ENCODE peak calls at places on chromosomes 11 and 22, in six cellular contexts. Y is brain microvascular endothelial cell, L is K562, H is pancreas, G is WTC11, F is cardiac fibroblast. W is an unnamed sample.

GRCh38 chr11:27076121-27076589 is 35.5 kb downstream of the BBOX1 start:
- DNase-seq in Y (peak), L (no peak), H (peak), G (no peak), F (no peak), W (no peak)

GRCh38 chr11:12390258-12390657 is 12.9 kb downstream of the PARVA start:
- DNase-seq in Y (no peak), L (no peak), H (no peak), G (no peak), F (no peak), W (no peak)

GRCh38 chr22:50531546-50532352 is 1.9 kb upstream of the TYMP start:
- DNase-seq in Y (peak), L (no peak), H (peak), G (peak), F (peak), W (no peak)

GRCh38 chr11:19785265-19785664 is 72.6 kb downstream of the NAV2 start:
- DNase-seq in Y (no peak), L (no peak), H (no peak), G (no peak), F (no peak), W (no peak)

GRCh38 chr11:41479179-41479578 is 19.7 kb upstream of the LRRC4C start:
- DNase-seq in Y (no peak), L (no peak), H (no peak), G (no peak), F (no peak), W (no peak)

GRCh38 chr11:83956119-83956697 is 670.0 kb upstream of the CCDC90B start:
- DNase-seq in Y (no peak), L (no peak), H (peak), G (no peak), F (no peak), W (no peak)

GRCh38 chr22:38455530-38456271 is 702 bp upstream of the KCNJ4 start:
- DNase-seq in Y (no peak), L (peak), H (peak), G (peak), F (no peak), W (no peak)

GRCh38 chr11:14443642-14444041 is 56.0 kb downstream of the COPB1 start:
- DNase-seq in Y (peak), L (no peak), H (peak), G (no peak), F (peak), W (no peak)

GRCh38 chr22:21055564-21055834 is 9.8 kb downstream of the LRRC74B start:
- DNase-seq in Y (no peak), L (no peak), H (no peak), G (no peak), F (no peak), W (no peak)

GRCh38 chr11:91859666-91860065 is 365.0 kb upstream of the FAT3 start:
- DNase-seq in Y (no peak), L (no peak), H (no peak), G (no peak), F (no peak), W (no peak)

GRCh38 chr22:45775062-45775461 is 103.4 kb downstream of the ATXN10 start:
- DNase-seq in Y (no peak), L (no peak), H (no peak), G (no peak), F (no peak), W (no peak)

GRCh38 chr11:18408558-18409242 is 3.4 kb upstream of the LDHC start:
- DNase-seq in Y (no peak), L (no peak), H (no peak), G (no peak), F (peak), W (no peak)

GRCh38 chr22:41916745-41917358 is 2.0 kb upstream of the SHISA8 start:
- DNase-seq in Y (no peak), L (no peak), H (no peak), G (no peak), F (no peak), W (no peak)

GRCh38 chr11:26842458-26842841 is 120.6 kb upstream of the SLC5A12 start:
- DNase-seq in Y (no peak), L (no peak), H (no peak), G (no peak), F (peak), W (no peak)

GRCh38 chr22:24772493-24773220 is 1.9 kb downstream of the PIWIL3 start:
- DNase-seq in Y (peak), L (peak), H (no peak), G (peak), F (peak), W (no peak)

GRCh38 chr22:31137721-31138120 is 2.6 kb downstream of the PLA2G3 start:
- DNase-seq in Y (no peak), L (no peak), H (no peak), G (no peak), F (no peak), W (no peak)

GRCh38 chr11:69978841-69979614 is 99.1 kb upstream of the ANO1 start:
- DNase-seq in Y (no peak), L (no peak), H (no peak), G (no peak), F (no peak), W (no peak)

GRCh38 chr11:66113132-66113856 is 43.2 kb downstream of the PACS1 start:
- DNase-seq in Y (peak), L (no peak), H (no peak), G (no peak), F (peak), W (no peak)

DNA sequence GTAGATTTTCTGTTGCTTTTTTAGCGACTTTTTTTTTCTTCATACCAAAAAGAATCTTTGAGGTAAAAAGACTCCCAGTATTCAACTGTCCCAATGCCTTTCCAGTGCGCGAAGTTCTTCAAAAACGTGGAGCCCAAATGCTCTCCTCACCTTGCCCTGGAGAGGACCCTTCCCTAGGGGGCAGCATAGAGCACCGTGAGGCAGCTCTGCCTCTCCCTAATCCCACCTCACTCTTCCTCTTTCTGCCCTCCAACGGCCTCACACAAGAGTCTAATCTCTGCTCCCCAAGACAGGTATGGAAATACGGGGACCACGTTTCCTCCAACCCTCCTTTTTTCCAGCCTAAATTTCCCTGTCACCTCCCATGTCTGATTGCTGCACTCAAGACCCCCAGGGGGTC is 117.5 kb upstream of the ALX4 start:
- DNase-seq in Y (no peak), L (peak), H (no peak), G (peak), F (no peak), W (no peak)
- TF ChIP-seq CTCF in Y (peak), L (peak), H (no peak), G (peak), F (no peak), W (peak)

GRCh38 chr11:44885065-44885777 is 65.5 kb downstream of the TP53I11 start:
- DNase-seq in Y (no peak), L (no peak), H (no peak), G (no peak), F (no peak), W (no peak)
- TF ChIP-seq CTCF in Y (no peak), L (no peak), H (no peak), G (no peak), F (no peak), W (no peak)

DNA sequence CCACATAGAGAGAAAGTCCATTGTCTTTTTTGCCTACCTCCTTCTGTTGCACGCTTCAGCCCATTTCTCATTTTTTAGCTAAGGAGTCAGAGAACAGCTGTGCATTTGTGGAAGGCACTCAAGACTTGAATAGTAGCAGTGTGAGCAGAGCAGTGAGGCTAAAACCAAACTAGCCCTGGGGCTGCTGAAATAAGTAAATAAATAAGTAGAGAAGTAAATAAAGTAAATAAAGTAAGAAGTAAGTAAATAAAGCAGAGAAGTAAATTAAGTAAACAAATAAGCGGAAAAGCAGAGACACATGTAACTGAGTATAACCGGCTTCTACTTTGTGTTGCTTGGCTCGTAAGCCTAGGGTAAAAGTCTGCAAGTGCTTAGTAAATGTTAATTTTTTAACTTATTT is 2.4 kb upstream of the OR52L1 start:
- DNase-seq in Y (no peak), L (no peak), H (no peak), G (no peak), F (no peak), W (no peak)
- TF ChIP-seq CTCF in Y (no peak), L (no peak), H (no peak), G (no peak), F (no peak), W (no peak)

GRCh38 chr11:65013692-65014145 is 241 bp upstream of the ARL2 start:
- DNase-seq in Y (peak), L (peak), H (peak), G (peak), F (peak), W (peak)
- TF ChIP-seq CTCF in Y (no peak), L (peak), H (no peak), G (peak), F (no peak), W (peak)

DNA sequence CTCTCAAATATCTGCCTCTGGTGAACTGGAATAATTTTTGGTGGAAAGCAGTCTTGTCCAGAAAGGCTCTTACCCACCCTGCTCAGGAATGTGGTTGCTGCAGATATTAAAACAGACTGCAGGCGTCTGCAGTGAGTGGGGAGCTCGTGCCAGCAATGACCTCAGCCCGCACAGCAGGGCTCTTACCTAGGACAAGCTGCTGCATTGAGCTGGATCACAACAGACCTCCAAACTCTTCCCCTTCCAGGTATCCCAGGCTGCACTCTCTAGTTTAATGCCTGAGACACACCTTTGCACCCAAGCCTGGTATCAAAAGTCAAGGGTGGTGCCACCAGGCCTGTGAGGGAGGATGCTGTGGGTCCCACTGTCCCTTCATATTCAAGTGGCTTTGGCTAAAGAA is 69.7 kb upstream of the CDON start:
- DNase-seq in Y (no peak), L (no peak), H (peak), G (no peak), F (no peak), W (no peak)
- TF ChIP-seq CTCF in Y (no peak), L (no peak), H (no peak), G (no peak), F (no peak), W (no peak)

GRCh38 chr11:1389103-1389931 is 417 bp upstream of the BRSK2 start:
- DNase-seq in Y (peak), L (peak), H (peak), G (peak), F (peak), W (peak)
- TF ChIP-seq CTCF in Y (no peak), L (peak), H (no peak), G (no peak), F (no peak), W (peak)

GRCh38 chr22:29031236-29031982 is 30.2 kb downstream of the C22orf31 start:
- DNase-seq in Y (peak), L (peak), H (peak), G (no peak), F (peak), W (no peak)

GRCh38 chr22:29032014-29032475 is 29.6 kb downstream of the C22orf31 start:
- DNase-seq in Y (no peak), L (no peak), H (no peak), G (no peak), F (no peak), W (no peak)

GRCh38 chr22:29030016-29030617 is 31.5 kb downstream of the C22orf31 start:
- DNase-seq in Y (no peak), L (no peak), H (no peak), G (no peak), F (peak), W (no peak)

GRCh38 chr22:29029202-29030000 is 32.2 kb downstream of the C22orf31 start:
- DNase-seq in Y (no peak), L (no peak), H (no peak), G (no peak), F (no peak), W (no peak)

DNA sequence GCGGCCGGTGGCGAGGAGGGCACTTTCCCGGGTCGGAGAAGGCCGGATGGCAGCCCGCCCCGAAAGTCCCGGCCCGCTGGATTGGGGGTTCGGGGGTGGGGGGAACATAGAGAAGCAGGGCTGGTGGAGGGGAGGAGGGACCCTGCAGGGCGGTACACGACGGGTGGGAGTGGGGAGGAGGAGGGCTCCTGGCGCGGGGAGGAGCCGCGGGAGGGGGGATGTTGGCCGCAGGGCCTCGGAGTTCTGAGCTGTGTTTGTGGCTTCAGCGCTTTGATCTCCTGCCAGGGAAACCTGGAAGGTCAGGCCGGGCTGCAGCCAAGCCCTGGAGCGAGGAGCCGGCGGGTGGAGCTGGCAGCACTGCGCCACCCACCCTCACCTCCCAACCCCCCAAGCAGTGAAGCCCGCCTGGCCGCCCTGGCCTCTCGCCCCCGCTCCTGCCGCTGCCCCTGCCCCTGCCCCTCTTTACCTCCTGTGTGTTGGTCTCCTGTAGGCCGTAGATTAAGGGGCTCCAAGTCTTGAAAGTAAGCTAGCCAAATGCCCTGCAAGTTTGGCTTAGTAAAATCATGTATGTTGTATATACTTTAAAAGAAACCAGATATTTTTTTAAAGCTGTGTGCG is 30.9 kb downstream of the C22orf31 start:
- DNase-seq in Y (peak), L (peak), H (peak), G (peak), F (peak), W (no peak)
- TF ChIP-seq CTCF in Y (no peak), L (no peak), H (no peak), G (no peak), F (no peak), W (no peak)

W was measured in D721Med.